ENCODE peak calls at places on chromosomes 7 and 10, in four cellular contexts. One of them, this sample, is unnamed.

GRCh38 chr7:152383341-152384234 is 52.2 kb downstream of the KMT2C start:
- DNase-seq in MG63: peak
- DNase-seq in GM23248: peak
- DNase-seq in SW 1271: no peak
- DNase-seq in this sample: peak

GRCh38 chr7:25216837-25217236 is 11.4 kb downstream of the NPVF start:
- DNase-seq in MG63: no peak
- DNase-seq in GM23248: peak
- DNase-seq in SW 1271: no peak
- DNase-seq in this sample: peak

GRCh38 chr10:17652585-17652984 is 8.6 kb downstream of the STAM start:
- DNase-seq in MG63: no peak
- DNase-seq in GM23248: peak
- DNase-seq in SW 1271: no peak
- DNase-seq in this sample: peak

GRCh38 chr10:73865459-73866442 is 8.6 kb downstream of the CAMK2G start:
- DNase-seq in MG63: no peak
- DNase-seq in GM23248: no peak
- DNase-seq in SW 1271: no peak
- DNase-seq in this sample: no peak

GRCh38 chr7:90599892-90600555 is 3.9 kb downstream of the CDK14 start:
- DNase-seq in MG63: no peak
- DNase-seq in GM23248: peak
- DNase-seq in SW 1271: no peak
- DNase-seq in this sample: no peak

GRCh38 chr7:104023100-104023499 is 33.6 kb upstream of the RELN start:
- DNase-seq in MG63: no peak
- DNase-seq in GM23248: no peak
- DNase-seq in SW 1271: no peak
- DNase-seq in this sample: no peak

GRCh38 chr7:30169585-30169978 is 34.8 kb downstream of the MTURN start:
- DNase-seq in MG63: peak
- DNase-seq in GM23248: peak
- DNase-seq in SW 1271: no peak
- DNase-seq in this sample: peak

GRCh38 chr7:36726806-36727503 is 2.7 kb upstream of the AOAH start:
- DNase-seq in MG63: no peak
- DNase-seq in GM23248: no peak
- DNase-seq in SW 1271: no peak
- DNase-seq in this sample: no peak

GRCh38 chr7:157238087-157238486 is 98.7 kb upstream of the DNAJB6 start:
- DNase-seq in MG63: no peak
- DNase-seq in GM23248: no peak
- DNase-seq in SW 1271: no peak
- DNase-seq in this sample: no peak

GRCh38 chr7:96968981-96969380 is 36.4 kb upstream of the DLX6 start:
- DNase-seq in MG63: no peak
- DNase-seq in GM23248: no peak
- DNase-seq in SW 1271: no peak
- DNase-seq in this sample: no peak